ENCODE peak calls at places on chromosomes 2 and 18, in six cellular contexts. I is A549, P is ovary, Y is lung, S is GM12865, G is GM23248. W is an unnamed sample.

GRCh38 chr2:110718382-110718781 is 14.0 kb upstream of the ACOXL start:
- DNase-seq in I (no peak), Y (no peak), S (no peak), G (no peak), P (no peak), W (no peak)

GRCh38 chr2:67917332-67918054 is 145.3 kb downstream of the C1D start:
- DNase-seq in G (peak; percentile 95), Y (no peak), I (peak; percentile 28), S (no peak), P (no peak), W (no peak)

GRCh38 chr2:238399094-238399493 is 27.6 kb upstream of the ASB1 start:
- DNase-seq in P (no peak), S (no peak), G (no peak), I (no peak), Y (no peak), W (no peak)

GRCh38 chr2:186130678-186131511 is 355.2 kb upstream of the ZC3H15 start:
- DNase-seq in G (no peak), P (no peak), Y (no peak), S (no peak), I (no peak), W (no peak)

GRCh38 chr18:9941108-9941507 is 27.3 kb downstream of the VAPA start:
- DNase-seq in P (peak; percentile 42), G (no peak), Y (no peak), I (no peak), S (no peak), W (no peak)

GRCh38 chr2:71101656-71102055 is 28.4 kb downstream of the MCEE start:
- DNase-seq in Y (no peak), G (peak; percentile 65), I (no peak), P (no peak), S (no peak), W (no peak)

GRCh38 chr2:63484481-63484880 is 103.8 kb downstream of the WDPCP start:
- DNase-seq in I (no peak), Y (no peak), G (no peak), S (no peak), P (no peak), W (no peak)

GRCh38 chr2:67463810-67464209 is 66.7 kb downstream of the ETAA1 start:
- DNase-seq in I (no peak), Y (no peak), P (no peak), S (no peak), G (no peak), W (no peak)

GRCh38 chr2:217399288-217399687 is 539.4 kb upstream of the TNP1 start:
- DNase-seq in P (no peak), S (no peak), Y (no peak), G (peak; percentile 61), I (no peak), W (no peak)

GRCh38 chr18:58387716-58388115 is 241.2 kb downstream of the ALPK2 start:
- DNase-seq in Y (no peak), I (no peak), G (no peak), P (no peak), S (no peak), W (no peak)

GRCh38 chr18:31819106-31819924 is 58.6 kb upstream of the SLC25A52 start:
- DNase-seq in P (no peak), S (peak; percentile 64), I (peak; percentile 2), G (peak; percentile 69), Y (no peak), W (no peak)

GRCh38 chr2:143581134-143581533 is 451.9 kb downstream of the ARHGAP15 start:
- DNase-seq in I (no peak), P (no peak), G (no peak), S (no peak), Y (no peak), W (no peak)

GRCh38 chr2:224938670-224939309 is 103.5 kb downstream of the DOCK10 start:
- DNase-seq in S (peak; percentile 57), G (peak; percentile 13), Y (no peak), P (no peak), I (no peak), W (no peak)
- H3K4me3 ChIP-seq in S (peak overlapping the region; percentile 20), G (no peak overlapping the region), Y (no peak overlapping the region), P (no peak overlapping the region), I (no peak overlapping the region), W (no peak overlapping the region)

GRCh38 chr2:69798909-69799526 is 30.4 kb upstream of the GMCL1 start:
- DNase-seq in G (peak; percentile 80), I (no peak), S (peak; percentile 73), P (no peak), Y (no peak), W (no peak)
- H3K4me3 ChIP-seq in G (peak overlapping the region; percentile 74), I (no peak overlapping the region), S (peak overlapping the region; percentile 42), P (peak overlapping the region; percentile 43), Y (no peak overlapping the region), W (peak overlapping the region; percentile 30)

DNA sequence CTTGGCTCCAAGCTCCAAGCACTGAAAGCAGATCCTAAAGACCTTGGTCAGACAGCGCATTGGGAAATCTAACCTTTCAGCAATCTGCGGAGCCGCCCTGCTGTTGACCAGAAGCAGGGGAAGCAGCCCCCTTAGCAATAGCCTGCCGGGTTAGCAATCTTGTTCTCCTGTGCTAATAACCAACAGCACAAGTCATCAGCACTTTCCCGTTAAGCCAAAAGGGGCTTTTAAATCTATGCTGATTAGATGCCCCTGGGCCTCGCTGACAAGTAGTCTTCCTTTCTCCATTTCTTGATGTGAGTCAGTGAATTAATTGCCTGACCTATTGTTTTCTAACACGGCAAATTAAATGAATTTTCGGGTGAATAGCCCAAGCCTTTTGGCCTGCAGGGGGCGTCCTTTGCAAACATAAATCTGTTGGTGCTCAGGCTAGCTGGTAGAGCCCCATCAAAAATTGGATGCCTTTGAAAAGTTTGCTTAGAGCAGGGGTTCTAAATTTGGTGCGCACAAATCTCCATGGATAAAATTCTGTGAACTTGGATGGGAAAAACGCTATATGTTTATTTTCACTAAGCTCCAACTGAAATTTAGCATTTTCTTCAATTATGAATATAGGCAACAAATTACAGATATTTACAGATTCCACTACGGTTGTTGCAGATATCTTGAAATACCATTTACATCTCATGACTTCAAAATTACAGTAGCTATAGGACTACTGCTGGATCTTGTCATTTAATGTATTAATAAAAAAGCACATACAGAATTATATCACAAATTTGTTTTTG is 24.7 kb downstream of the MAIP1 start:
- DNase-seq in P (peak; percentile 89), Y (peak; percentile 85), I (peak; percentile 41), G (peak; percentile 90), S (peak; percentile 81), W (peak; percentile 87)
- H3K4me3 ChIP-seq in P (no peak overlapping the region), Y (no peak overlapping the region), I (no peak overlapping the region), G (peak overlapping the region; percentile 58), S (no peak overlapping the region), W (no peak overlapping the region)

GRCh38 chr2:121903037-121903689 is 147.7 kb downstream of the TSN start:
- DNase-seq in I (no peak), P (no peak), G (peak; percentile 64), S (no peak), Y (no peak), W (no peak)
- H3K4me3 ChIP-seq in I (no peak overlapping the region), P (no peak overlapping the region), G (peak overlapping the region; percentile 73), S (no peak overlapping the region), Y (no peak overlapping the region), W (no peak overlapping the region)